ENCODE peak calls at places on chromosomes 3 and 15, in nine cellular contexts. One of them, this sample, is unnamed.

GRCh38 chr3:149487598-149488197 is 13.2 kb downstream of the TM4SF4 start:
- DNase-seq in amniotic stem cell: no peak
- DNase-seq in H7: peak
- DNase-seq in astrocyte of the spinal cord: no peak
- DNase-seq in GM18507: no peak
- DNase-seq in uterus: no peak
- DNase-seq in SK-N-SH: no peak
- DNase-seq in HFFc6: no peak
- DNase-seq in heart left ventricle: no peak
- DNase-seq in this sample: no peak

GRCh38 chr3:64354221-64354620 is 129.0 kb upstream of the PRICKLE2 start:
- DNase-seq in astrocyte of the spinal cord: no peak
- DNase-seq in heart left ventricle: no peak
- DNase-seq in uterus: no peak
- DNase-seq in GM18507: no peak
- DNase-seq in HFFc6: no peak
- DNase-seq in H7: no peak
- DNase-seq in SK-N-SH: no peak
- DNase-seq in amniotic stem cell: no peak
- DNase-seq in this sample: no peak

GRCh38 chr3:15107075-15107947 is 8.4 kb upstream of the RBSN start:
- DNase-seq in amniotic stem cell: no peak
- DNase-seq in uterus: no peak
- DNase-seq in HFFc6: no peak
- DNase-seq in heart left ventricle: no peak
- DNase-seq in SK-N-SH: no peak
- DNase-seq in astrocyte of the spinal cord: no peak
- DNase-seq in GM18507: no peak
- DNase-seq in H7: no peak
- DNase-seq in this sample: no peak

GRCh38 chr3:134517796-134518195 is 31.9 kb downstream of the CEP63 start:
- DNase-seq in astrocyte of the spinal cord: peak
- DNase-seq in uterus: no peak
- DNase-seq in heart left ventricle: no peak
- DNase-seq in GM18507: no peak
- DNase-seq in SK-N-SH: no peak
- DNase-seq in amniotic stem cell: peak
- DNase-seq in H7: no peak
- DNase-seq in HFFc6: peak
- DNase-seq in this sample: peak

GRCh38 chr3:187062526-187063177 is 76.6 kb downstream of the RPL39L start:
- DNase-seq in HFFc6: peak
- DNase-seq in heart left ventricle: no peak
- DNase-seq in SK-N-SH: no peak
- DNase-seq in H7: no peak
- DNase-seq in uterus: no peak
- DNase-seq in GM18507: no peak
- DNase-seq in amniotic stem cell: no peak
- DNase-seq in astrocyte of the spinal cord: peak
- DNase-seq in this sample: peak

GRCh38 chr3:108757404-108757982 is at the start of gene RETNLB:
- DNase-seq in SK-N-SH: no peak
- DNase-seq in uterus: no peak
- DNase-seq in heart left ventricle: no peak
- DNase-seq in amniotic stem cell: no peak
- DNase-seq in GM18507: no peak
- DNase-seq in H7: no peak
- DNase-seq in HFFc6: no peak
- DNase-seq in astrocyte of the spinal cord: no peak
- DNase-seq in this sample: no peak

GRCh38 chr3:22900296-22900695 is 302.8 kb upstream of the UBE2E2 start:
- DNase-seq in HFFc6: no peak
- DNase-seq in SK-N-SH: no peak
- DNase-seq in astrocyte of the spinal cord: no peak
- DNase-seq in uterus: no peak
- DNase-seq in GM18507: no peak
- DNase-seq in heart left ventricle: no peak
- DNase-seq in amniotic stem cell: no peak
- DNase-seq in H7: no peak
- DNase-seq in this sample: no peak

GRCh38 chr3:82137050-82137449 is 375.6 kb upstream of the GBE1 start:
- DNase-seq in astrocyte of the spinal cord: no peak
- DNase-seq in heart left ventricle: no peak
- DNase-seq in SK-N-SH: no peak
- DNase-seq in amniotic stem cell: no peak
- DNase-seq in GM18507: no peak
- DNase-seq in H7: no peak
- DNase-seq in uterus: no peak
- DNase-seq in HFFc6: no peak
- DNase-seq in this sample: no peak

GRCh38 chr3:59186735-59187134 is 136.9 kb upstream of the CFAP20DC start:
- DNase-seq in astrocyte of the spinal cord: no peak
- DNase-seq in GM18507: no peak
- DNase-seq in uterus: no peak
- DNase-seq in heart left ventricle: no peak
- DNase-seq in H7: no peak
- DNase-seq in amniotic stem cell: no peak
- DNase-seq in SK-N-SH: no peak
- DNase-seq in HFFc6: no peak
- DNase-seq in this sample: no peak

GRCh38 chr15:45763170-45763869 is 128.5 kb downstream of the SQOR start:
- DNase-seq in amniotic stem cell: no peak
- DNase-seq in uterus: no peak
- DNase-seq in H7: no peak
- DNase-seq in heart left ventricle: no peak
- DNase-seq in SK-N-SH: no peak
- DNase-seq in astrocyte of the spinal cord: no peak
- DNase-seq in HFFc6: no peak
- DNase-seq in GM18507: no peak
- DNase-seq in this sample: no peak

GRCh38 chr15:71545923-71546322 is 264.4 kb upstream of the NR2E3 start:
- DNase-seq in heart left ventricle: no peak
- DNase-seq in HFFc6: no peak
- DNase-seq in GM18507: no peak
- DNase-seq in amniotic stem cell: no peak
- DNase-seq in SK-N-SH: no peak
- DNase-seq in uterus: no peak
- DNase-seq in astrocyte of the spinal cord: no peak
- DNase-seq in H7: no peak
- DNase-seq in this sample: no peak

GRCh38 chr3:52044869-52045616 is 11.3 kb downstream of the DUSP7 start:
- DNase-seq in astrocyte of the spinal cord: no peak
- DNase-seq in amniotic stem cell: no peak
- DNase-seq in GM18507: no peak
- DNase-seq in SK-N-SH: peak
- DNase-seq in H7: peak
- DNase-seq in HFFc6: no peak
- DNase-seq in uterus: no peak
- DNase-seq in heart left ventricle: no peak
- DNase-seq in this sample: no peak

GRCh38 chr3:189899186-189899585 is 221.5 kb downstream of the P3H2 start:
- DNase-seq in HFFc6: no peak
- DNase-seq in GM18507: no peak
- DNase-seq in uterus: no peak
- DNase-seq in heart left ventricle: no peak
- DNase-seq in SK-N-SH: no peak
- DNase-seq in amniotic stem cell: no peak
- DNase-seq in astrocyte of the spinal cord: no peak
- DNase-seq in H7: no peak
- DNase-seq in this sample: no peak

GRCh38 chr3:192816274-192816853 is 89.0 kb upstream of the FGF12 start:
- DNase-seq in H7: no peak
- DNase-seq in uterus: no peak
- DNase-seq in astrocyte of the spinal cord: peak
- DNase-seq in GM18507: no peak
- DNase-seq in SK-N-SH: peak
- DNase-seq in heart left ventricle: no peak
- DNase-seq in amniotic stem cell: peak
- DNase-seq in HFFc6: peak
- DNase-seq in this sample: peak

GRCh38 chr3:107524214-107525100 is 1.7 kb downstream of the BBX start:
- DNase-seq in heart left ventricle: peak
- DNase-seq in GM18507: no peak
- DNase-seq in amniotic stem cell: peak
- DNase-seq in SK-N-SH: peak
- DNase-seq in astrocyte of the spinal cord: peak
- DNase-seq in uterus: peak
- DNase-seq in H7: peak
- DNase-seq in HFFc6: peak
- DNase-seq in this sample: peak

GRCh38 chr3:179840985-179841384 is 188.1 kb downstream of the USP13 start:
- DNase-seq in uterus: no peak
- DNase-seq in HFFc6: peak
- DNase-seq in astrocyte of the spinal cord: peak
- DNase-seq in SK-N-SH: no peak
- DNase-seq in amniotic stem cell: no peak
- DNase-seq in heart left ventricle: no peak
- DNase-seq in GM18507: no peak
- DNase-seq in H7: no peak
- DNase-seq in this sample: peak

GRCh38 chr15:88746451-88746850 is 56.8 kb upstream of the ACAN start:
- DNase-seq in amniotic stem cell: no peak
- DNase-seq in H7: no peak
- DNase-seq in SK-N-SH: no peak
- DNase-seq in GM18507: no peak
- DNase-seq in uterus: no peak
- DNase-seq in heart left ventricle: no peak
- DNase-seq in astrocyte of the spinal cord: no peak
- DNase-seq in HFFc6: no peak
- DNase-seq in this sample: no peak

This sample was measured in AG20443.